ENCODE peak calls at places on chromosomes 6 and 20, in six cellular contexts. U is effector memory CD4-positive, alpha-beta T cell; Y is HEK293T; Q is fibroblast of lung; O is ovary; R is T-helper 1 cell. J is an unnamed sample.

GRCh38 chr6:87431263-87431662 is 23.5 kb downstream of the CFAP206 start:
- DNase-seq in U (no peak), Y (no peak), Q (no peak), O (no peak), R (no peak), J (no peak)

GRCh38 chr20:7375905-7376304 is 564.4 kb downstream of the HAO1 start:
- DNase-seq in U (no peak), Y (no peak), Q (no peak), O (no peak), R (no peak), J (peak)

GRCh38 chr6:165556116-165556843 is 106.8 kb downstream of the PDE10A start:
- DNase-seq in U (no peak), Y (no peak), Q (no peak), O (no peak), R (no peak), J (no peak)

GRCh38 chr20:50394569-50394968 is 115.6 kb upstream of the PTPN1 start:
- DNase-seq in U (no peak), Y (no peak), Q (no peak), O (no peak), R (no peak), J (no peak)

GRCh38 chr20:3696200-3696599 is 14.4 kb upstream of the ADAM33 start:
- DNase-seq in U (no peak), Y (no peak), Q (no peak), O (no peak), R (no peak), J (no peak)

GRCh38 chr20:44151621-44152416 is 35.2 kb downstream of the JPH2 start:
- DNase-seq in U (no peak), Y (no peak), Q (peak), O (no peak), R (no peak), J (peak)

GRCh38 chr20:3102575-3103368 is 18.2 kb upstream of the AVP start:
- DNase-seq in U (no peak), Y (no peak), Q (no peak), O (no peak), R (no peak), J (no peak)

GRCh38 chr6:39669943-39670342 is 55.3 kb downstream of the KIF6 start:
- DNase-seq in U (no peak), Y (no peak), Q (peak), O (no peak), R (no peak), J (no peak)

GRCh38 chr20:50302463-50303041 is 111.9 kb downstream of the CEBPB start:
- DNase-seq in U (no peak), Y (no peak), Q (peak), O (peak), R (no peak), J (no peak)

GRCh38 chr6:16108996-16109658 is 19.8 kb upstream of the MYLIP start:
- DNase-seq in U (no peak), Y (no peak), Q (no peak), O (peak), R (no peak), J (peak)

J was measured in myocyte.